ENCODE peak calls at places on chromosomes 11 and 22, in ten cellular contexts. N is caudate nucleus; J is pulmonary artery endothelial cell; Z is AG09309; W is MM.1S; B is stimulated activated CD4-positive, alpha-beta T cell treated with anti-CD3 and anti-CD28 coated beads, Interleukin-4, amount 100 ng/mL, for 4 hours; O is kidney tubule cell; R is hippocampal formation; C is naive B cell; I is germinal center. D is an unnamed sample.

GRCh38 chr11:114615448-114616361 is 20.1 kb upstream of the NXPE4 start:
- DNase-seq in O (no peak), C (no peak), J (no peak), I (no peak), N (no peak), R (no peak), W (no peak), B (no peak), Z (no peak), D (no peak)

GRCh38 chr11:35288817-35289541 is 130.4 kb downstream of the SLC1A2 start:
- DNase-seq in C (no peak), B (no peak), Z (peak), O (peak), R (no peak), N (no peak), J (no peak), I (no peak), W (peak), D (no peak)

GRCh38 chr11:111449696-111450479 is 62.3 kb downstream of the BTG4 start:
- DNase-seq in N (peak), R (peak), J (no peak), B (no peak), O (no peak), W (no peak), Z (no peak), I (no peak), C (no peak), D (no peak)

GRCh38 chr11:64970731-64971151 is 1.2 kb downstream of the MAJIN start:
- DNase-seq in C (no peak), R (no peak), W (no peak), N (no peak), O (peak), Z (no peak), I (no peak), J (no peak), B (peak), D (no peak)

GRCh38 chr22:30575011-30575671 is 676 bp upstream of the GAL3ST1 start:
- DNase-seq in B (no peak), I (no peak), N (peak), O (peak), J (no peak), W (no peak), Z (peak), R (no peak), C (no peak), D (peak)

GRCh38 chr11:66006891-66007176 is 4.5 kb downstream of the BANF1 start:
- DNase-seq in N (no peak), R (no peak), C (no peak), J (no peak), B (no peak), I (no peak), O (peak), W (no peak), Z (no peak), D (no peak)

GRCh38 chr22:45684169-45684568 is 12.5 kb downstream of the ATXN10 start:
- DNase-seq in R (no peak), Z (no peak), W (no peak), C (peak), I (no peak), J (no peak), O (peak), N (no peak), B (no peak), D (no peak)

GRCh38 chr11:10934293-10934850 is 76.5 kb upstream of the ZBED5 start:
- DNase-seq in B (peak), J (no peak), R (no peak), O (no peak), I (no peak), N (no peak), Z (no peak), W (peak), C (no peak), D (peak)

GRCh38 chr11:17722000-17722643 is 2.8 kb downstream of the MYOD1 start:
- DNase-seq in I (no peak), C (no peak), Z (no peak), R (no peak), O (peak), W (no peak), N (no peak), B (no peak), J (no peak), D (peak)

GRCh38 chr11:111624602-111625001 is 22.4 kb downstream of the SIK2 start:
- DNase-seq in J (no peak), B (no peak), W (no peak), I (no peak), O (no peak), R (no peak), N (no peak), Z (no peak), C (no peak), D (no peak)

GRCh38 chr11:71543866-71544265 is 4.4 kb upstream of the KRTAP5-9 start:
- DNase-seq in R (no peak), Z (no peak), J (no peak), N (no peak), B (no peak), O (no peak), C (peak), W (no peak), I (no peak), D (no peak)

GRCh38 chr22:35684732-35685131 is 32.9 kb upstream of the APOL5 start:
- DNase-seq in B (no peak), J (no peak), W (no peak), R (no peak), N (no peak), I (no peak), O (no peak), C (no peak), Z (no peak), D (no peak)

GRCh38 chr11:66509131-66509561 is 1.3 kb upstream of the BBS1 start:
- DNase-seq in R (no peak), I (no peak), O (no peak), C (no peak), J (no peak), W (no peak), B (no peak), Z (no peak), N (no peak), D (no peak)

GRCh38 chr11:69472053-69472765 is 9.3 kb upstream of the LINC01488 start:
- DNase-seq in J (no peak), W (no peak), N (no peak), Z (no peak), R (no peak), B (no peak), I (no peak), O (no peak), C (no peak), D (no peak)

GRCh38 chr11:2510626-2511402 is 66.0 kb downstream of the KCNQ1 start:
- DNase-seq in J (no peak), O (no peak), W (no peak), R (no peak), C (no peak), N (no peak), I (peak), Z (no peak), B (no peak), D (no peak)

D was measured in H9.